ENCODE peak calls at places on chromosomes 4 and X, in nine cellular contexts. One of them, this sample, is unnamed.
A peak's percentile ranks its signal among the peaks of the same experiment; 100 is the strongest.

GRCh38 chr4:19987746-19988145 is 264.0 kb upstream of the SLIT2 start:
- DNase-seq in OCI-LY7: no peak
- DNase-seq in hepatocyte: no peak
- DNase-seq in SK-N-SH: no peak
- DNase-seq in PC-3: peak; percentile 49
- DNase-seq in GM23248: peak; percentile 72
- DNase-seq in MM.1S: no peak
- DNase-seq in GM23338: no peak
- DNase-seq in neural progenitor cell: no peak
- DNase-seq in this sample: no peak

GRCh38 chrX:71095033-71095432 is 618 bp upstream of the FOXO4 start:
- DNase-seq in PC-3: no peak
- DNase-seq in MM.1S: no peak
- DNase-seq in GM23338: no peak
- DNase-seq in neural progenitor cell: no peak
- DNase-seq in SK-N-SH: no peak
- DNase-seq in GM23248: no peak
- DNase-seq in OCI-LY7: no peak
- DNase-seq in hepatocyte: no peak
- DNase-seq in this sample: no peak

GRCh38 chr4:74044676-74045075 is 6.2 kb upstream of the CXCL3 start:
- DNase-seq in PC-3: peak; percentile 74
- DNase-seq in neural progenitor cell: no peak
- DNase-seq in OCI-LY7: no peak
- DNase-seq in GM23338: no peak
- DNase-seq in hepatocyte: no peak
- DNase-seq in SK-N-SH: no peak
- DNase-seq in GM23248: peak; percentile 57
- DNase-seq in MM.1S: no peak
- DNase-seq in this sample: no peak

GRCh38 chr4:177855543-177856197 is 413.4 kb upstream of the AGA start:
- DNase-seq in OCI-LY7: no peak
- DNase-seq in SK-N-SH: no peak
- DNase-seq in GM23338: peak; percentile 31
- DNase-seq in PC-3: no peak
- DNase-seq in MM.1S: no peak
- DNase-seq in neural progenitor cell: peak; percentile 3
- DNase-seq in GM23248: no peak
- DNase-seq in hepatocyte: no peak
- DNase-seq in this sample: no peak

GRCh38 chr4:635851-636627 is 10.7 kb downstream of the PDE6B start:
- DNase-seq in GM23338: no peak
- DNase-seq in hepatocyte: no peak
- DNase-seq in SK-N-SH: no peak
- DNase-seq in MM.1S: no peak
- DNase-seq in PC-3: no peak
- DNase-seq in OCI-LY7: no peak
- DNase-seq in neural progenitor cell: peak; percentile 1
- DNase-seq in GM23248: no peak
- DNase-seq in this sample: no peak

GRCh38 chr4:22787753-22788389 is 95.1 kb downstream of the GBA3 start:
- DNase-seq in GM23248: no peak
- DNase-seq in neural progenitor cell: no peak
- DNase-seq in PC-3: no peak
- DNase-seq in SK-N-SH: no peak
- DNase-seq in hepatocyte: no peak
- DNase-seq in OCI-LY7: no peak
- DNase-seq in GM23338: no peak
- DNase-seq in MM.1S: no peak
- DNase-seq in this sample: no peak

GRCh38 chrX:4528247-4528646 is 814.8 kb upstream of the PRKX start:
- DNase-seq in PC-3: no peak
- DNase-seq in GM23338: no peak
- DNase-seq in OCI-LY7: no peak
- DNase-seq in neural progenitor cell: no peak
- DNase-seq in SK-N-SH: no peak
- DNase-seq in GM23248: no peak
- DNase-seq in hepatocyte: no peak
- DNase-seq in MM.1S: no peak
- DNase-seq in this sample: no peak

GRCh38 chrX:109934434-109934833 is 68.5 kb upstream of the TMEM164 start:
- DNase-seq in OCI-LY7: no peak
- DNase-seq in PC-3: no peak
- DNase-seq in GM23338: no peak
- DNase-seq in hepatocyte: no peak
- DNase-seq in neural progenitor cell: no peak
- DNase-seq in GM23248: peak; percentile 15
- DNase-seq in SK-N-SH: no peak
- DNase-seq in MM.1S: no peak
- DNase-seq in this sample: no peak

GRCh38 chrX:43559643-43560042 is 96.5 kb upstream of the MAOA start:
- DNase-seq in hepatocyte: peak; percentile 70
- DNase-seq in OCI-LY7: peak; percentile 61
- DNase-seq in PC-3: peak; percentile 67
- DNase-seq in GM23248: peak; percentile 25
- DNase-seq in GM23338: peak; percentile 69
- DNase-seq in SK-N-SH: peak; percentile 39
- DNase-seq in MM.1S: peak; percentile 31
- DNase-seq in neural progenitor cell: peak; percentile 77
- DNase-seq in this sample: peak; percentile 28

GRCh38 chrX:131609480-131609879 is 65.6 kb downstream of the OR13H1 start:
- DNase-seq in PC-3: no peak
- DNase-seq in GM23248: no peak
- DNase-seq in MM.1S: no peak
- DNase-seq in OCI-LY7: no peak
- DNase-seq in SK-N-SH: no peak
- DNase-seq in hepatocyte: no peak
- DNase-seq in GM23338: peak; percentile 15
- DNase-seq in neural progenitor cell: no peak
- DNase-seq in this sample: no peak

DNA sequence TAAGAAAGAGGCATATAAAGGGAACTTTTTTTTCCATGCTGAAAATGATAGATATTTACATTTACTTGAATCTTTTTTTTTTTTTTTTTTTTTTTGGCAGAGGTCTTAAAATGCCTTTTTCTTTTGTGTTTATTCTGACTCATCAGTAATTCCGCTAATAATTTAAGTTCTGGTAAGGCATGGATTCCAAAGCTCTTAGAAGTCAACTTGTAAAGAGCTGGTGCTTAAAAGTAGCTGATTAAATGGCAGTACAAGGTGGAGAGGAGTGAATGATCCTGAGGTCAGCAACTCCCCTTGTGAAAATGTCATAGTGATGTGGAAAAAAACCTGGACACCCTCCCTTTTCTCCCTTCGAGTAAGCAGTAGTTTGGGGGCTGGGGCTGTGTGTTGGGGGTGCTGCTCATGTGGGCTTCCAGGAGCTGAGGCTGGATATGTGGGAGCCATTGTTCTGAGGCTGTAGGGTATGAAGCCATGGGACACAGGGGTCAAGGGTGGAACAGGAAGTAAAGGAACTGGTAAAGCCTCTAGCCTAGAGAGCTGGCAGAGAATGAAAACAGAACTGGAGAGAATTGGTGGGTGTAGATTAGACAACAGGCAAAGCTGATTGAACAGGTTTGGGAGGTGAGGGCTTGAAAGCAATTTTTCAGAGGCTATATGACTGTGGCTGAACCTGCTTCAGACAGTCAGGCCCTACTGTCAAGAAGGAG is 41.0 kb upstream of the PITX2 start:
- DNase-seq in PC-3: peak; percentile 76
- DNase-seq in hepatocyte: no peak
- DNase-seq in MM.1S: no peak
- DNase-seq in neural progenitor cell: no peak
- DNase-seq in SK-N-SH: no peak
- DNase-seq in GM23338: no peak
- DNase-seq in OCI-LY7: no peak
- DNase-seq in GM23248: peak; percentile 81
- DNase-seq in this sample: no peak
- TF ChIP-seq EZH2phosphoT487 in PC-3: no peak
- TF ChIP-seq EZH2phosphoT487 in hepatocyte: no peak
- TF ChIP-seq EZH2phosphoT487 in MM.1S: no peak
- TF ChIP-seq EZH2phosphoT487 in neural progenitor cell: no peak
- TF ChIP-seq EZH2phosphoT487 in SK-N-SH: no peak
- TF ChIP-seq EZH2phosphoT487 in GM23338: no peak
- TF ChIP-seq EZH2phosphoT487 in OCI-LY7: no peak
- TF ChIP-seq EZH2phosphoT487 in GM23248: no peak
- TF ChIP-seq EZH2phosphoT487 in this sample: no peak

DNA sequence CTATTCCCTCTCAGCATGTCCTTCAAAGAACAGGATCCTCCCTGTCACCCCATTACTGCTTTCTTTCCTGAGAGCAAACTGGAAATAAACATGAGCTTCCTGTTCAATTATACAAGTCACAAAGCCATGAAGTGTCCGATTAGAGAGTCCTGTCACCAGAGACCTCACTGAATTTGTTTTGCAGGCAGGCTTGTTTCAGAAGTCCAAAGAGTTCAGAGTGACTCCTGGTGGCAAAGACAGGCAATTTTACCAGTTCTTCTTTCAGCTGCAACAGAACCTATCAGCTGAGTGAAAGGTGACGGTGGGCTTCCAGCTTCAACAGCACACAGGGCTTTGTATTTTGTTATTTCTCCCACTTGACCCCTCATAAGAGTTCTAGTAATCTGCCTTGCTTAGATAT is 6.4 kb downstream of the ELK1 start:
- DNase-seq in MM.1S: peak; percentile 11
- DNase-seq in SK-N-SH: no peak
- DNase-seq in hepatocyte: no peak
- DNase-seq in OCI-LY7: no peak
- DNase-seq in GM23248: peak; percentile 41
- DNase-seq in PC-3: peak; percentile 9
- DNase-seq in GM23338: no peak
- DNase-seq in neural progenitor cell: peak; percentile 36
- DNase-seq in this sample: no peak
- TF ChIP-seq EZH2phosphoT487 in MM.1S: no peak
- TF ChIP-seq EZH2phosphoT487 in SK-N-SH: no peak
- TF ChIP-seq EZH2phosphoT487 in hepatocyte: no peak
- TF ChIP-seq EZH2phosphoT487 in OCI-LY7: no peak
- TF ChIP-seq EZH2phosphoT487 in GM23248: no peak
- TF ChIP-seq EZH2phosphoT487 in PC-3: no peak
- TF ChIP-seq EZH2phosphoT487 in GM23338: no peak
- TF ChIP-seq EZH2phosphoT487 in neural progenitor cell: no peak
- TF ChIP-seq EZH2phosphoT487 in this sample: no peak

DNA sequence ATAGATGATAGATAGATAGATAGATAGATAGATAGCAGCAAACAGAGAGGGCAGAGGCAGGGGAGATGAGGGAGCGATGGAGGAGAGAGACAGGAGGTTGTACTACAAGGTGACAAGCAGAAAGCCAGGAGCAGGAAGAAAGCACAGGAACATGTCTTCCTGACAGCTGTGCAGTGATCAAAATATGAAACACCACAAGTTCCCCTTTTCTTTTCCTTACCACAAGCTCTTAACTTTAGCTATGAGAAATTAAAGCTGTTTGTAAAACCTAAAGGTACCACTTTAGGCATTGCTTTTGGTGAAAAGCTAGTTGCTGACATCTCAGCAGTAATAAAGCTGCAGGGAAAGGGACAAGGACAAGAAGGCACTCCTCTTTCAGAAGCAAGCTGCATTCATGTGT is 9.2 kb upstream of the MAGED4B start:
- DNase-seq in GM23248: no peak
- DNase-seq in hepatocyte: no peak
- DNase-seq in neural progenitor cell: no peak
- DNase-seq in SK-N-SH: no peak
- DNase-seq in MM.1S: no peak
- DNase-seq in PC-3: no peak
- DNase-seq in GM23338: no peak
- DNase-seq in OCI-LY7: peak; percentile 35
- DNase-seq in this sample: no peak
- TF ChIP-seq EZH2phosphoT487 in GM23248: no peak
- TF ChIP-seq EZH2phosphoT487 in hepatocyte: no peak
- TF ChIP-seq EZH2phosphoT487 in neural progenitor cell: no peak
- TF ChIP-seq EZH2phosphoT487 in SK-N-SH: no peak
- TF ChIP-seq EZH2phosphoT487 in MM.1S: no peak
- TF ChIP-seq EZH2phosphoT487 in PC-3: no peak
- TF ChIP-seq EZH2phosphoT487 in GM23338: no peak
- TF ChIP-seq EZH2phosphoT487 in OCI-LY7: no peak
- TF ChIP-seq EZH2phosphoT487 in this sample: no peak

GRCh38 chr4:151921811-151922210 is 161.0 kb upstream of the GATB start:
- DNase-seq in SK-N-SH: no peak
- DNase-seq in MM.1S: no peak
- DNase-seq in PC-3: peak; percentile 85
- DNase-seq in hepatocyte: no peak
- DNase-seq in GM23248: peak; percentile 83
- DNase-seq in OCI-LY7: no peak
- DNase-seq in neural progenitor cell: no peak
- DNase-seq in GM23338: no peak
- DNase-seq in this sample: no peak

GRCh38 chr4:151921371-151921770 is 160.6 kb upstream of the GATB start:
- DNase-seq in GM23338: no peak
- DNase-seq in SK-N-SH: no peak
- DNase-seq in GM23248: peak; percentile 59
- DNase-seq in neural progenitor cell: no peak
- DNase-seq in OCI-LY7: no peak
- DNase-seq in MM.1S: no peak
- DNase-seq in PC-3: peak; percentile 41
- DNase-seq in hepatocyte: no peak
- DNase-seq in this sample: no peak

GRCh38 chr4:151917145-151917775 is 156.5 kb upstream of the GATB start:
- DNase-seq in neural progenitor cell: peak; percentile 66
- DNase-seq in GM23338: no peak
- DNase-seq in MM.1S: no peak
- DNase-seq in hepatocyte: no peak
- DNase-seq in GM23248: no peak
- DNase-seq in OCI-LY7: no peak
- DNase-seq in PC-3: no peak
- DNase-seq in SK-N-SH: no peak
- DNase-seq in this sample: no peak

GRCh38 chr4:151922811-151923210 is 162.0 kb upstream of the GATB start:
- DNase-seq in SK-N-SH: no peak
- DNase-seq in neural progenitor cell: no peak
- DNase-seq in PC-3: no peak
- DNase-seq in MM.1S: no peak
- DNase-seq in GM23248: peak; percentile 47
- DNase-seq in hepatocyte: no peak
- DNase-seq in OCI-LY7: no peak
- DNase-seq in GM23338: no peak
- DNase-seq in this sample: no peak

GRCh38 chr4:151922306-151922705 is 161.5 kb upstream of the GATB start:
- DNase-seq in SK-N-SH: no peak
- DNase-seq in hepatocyte: no peak
- DNase-seq in GM23338: no peak
- DNase-seq in OCI-LY7: no peak
- DNase-seq in GM23248: peak; percentile 82
- DNase-seq in MM.1S: no peak
- DNase-seq in PC-3: peak; percentile 55
- DNase-seq in neural progenitor cell: no peak
- DNase-seq in this sample: no peak
- TF ChIP-seq EZH2phosphoT487 in SK-N-SH: no peak
- TF ChIP-seq EZH2phosphoT487 in hepatocyte: no peak
- TF ChIP-seq EZH2phosphoT487 in GM23338: no peak
- TF ChIP-seq EZH2phosphoT487 in OCI-LY7: no peak
- TF ChIP-seq EZH2phosphoT487 in GM23248: no peak
- TF ChIP-seq EZH2phosphoT487 in MM.1S: no peak
- TF ChIP-seq EZH2phosphoT487 in PC-3: no peak
- TF ChIP-seq EZH2phosphoT487 in neural progenitor cell: no peak
- TF ChIP-seq EZH2phosphoT487 in this sample: no peak

This sample was measured in HCT116.